ENCODE peak calls at places on chromosome 3, in ten cellular contexts. One of them, this sample, is unnamed.

GRCh38 chr3:190101320-190102117 is 19.2 kb downstream of the P3H2 start:
- DNase-seq in Ammon's horn: no peak
- DNase-seq in ACHN: peak
- DNase-seq in psoas muscle: no peak
- DNase-seq in left cardiac atrium: no peak
- DNase-seq in nephron progenitor cell: no peak
- DNase-seq in stimulated activated CD4-positive, alpha-beta T cell treated with anti-CD3 and anti-CD28 coated beads, Interleukin-1b, Interleukin-23, amount 100 ng/mL, for 1 hour: no peak
- DNase-seq in brain microvascular endothelial cell: peak
- DNase-seq in fibroblast of pulmonary artery: peak
- DNase-seq in T1000: no peak
- DNase-seq in this sample: peak

GRCh38 chr3:25910997-25911396 is 121.1 kb downstream of the OXSM start:
- DNase-seq in Ammon's horn: peak
- DNase-seq in ACHN: peak
- DNase-seq in psoas muscle: no peak
- DNase-seq in left cardiac atrium: no peak
- DNase-seq in nephron progenitor cell: peak
- DNase-seq in stimulated activated CD4-positive, alpha-beta T cell treated with anti-CD3 and anti-CD28 coated beads, Interleukin-1b, Interleukin-23, amount 100 ng/mL, for 1 hour: peak
- DNase-seq in brain microvascular endothelial cell: peak
- DNase-seq in fibroblast of pulmonary artery: peak
- DNase-seq in T1000: no peak
- DNase-seq in this sample: peak

GRCh38 chr3:4061201-4061600 is 242.0 kb upstream of the SETMAR start:
- DNase-seq in Ammon's horn: no peak
- DNase-seq in ACHN: no peak
- DNase-seq in psoas muscle: no peak
- DNase-seq in left cardiac atrium: no peak
- DNase-seq in nephron progenitor cell: no peak
- DNase-seq in stimulated activated CD4-positive, alpha-beta T cell treated with anti-CD3 and anti-CD28 coated beads, Interleukin-1b, Interleukin-23, amount 100 ng/mL, for 1 hour: no peak
- DNase-seq in brain microvascular endothelial cell: no peak
- DNase-seq in fibroblast of pulmonary artery: no peak
- DNase-seq in T1000: no peak
- DNase-seq in this sample: no peak

GRCh38 chr3:73603771-73604171 is 21.0 kb downstream of the PDZRN3 start:
- DNase-seq in Ammon's horn: no peak
- DNase-seq in ACHN: no peak
- DNase-seq in psoas muscle: no peak
- DNase-seq in left cardiac atrium: no peak
- DNase-seq in nephron progenitor cell: no peak
- DNase-seq in stimulated activated CD4-positive, alpha-beta T cell treated with anti-CD3 and anti-CD28 coated beads, Interleukin-1b, Interleukin-23, amount 100 ng/mL, for 1 hour: no peak
- DNase-seq in brain microvascular endothelial cell: no peak
- DNase-seq in fibroblast of pulmonary artery: peak
- DNase-seq in T1000: no peak
- DNase-seq in this sample: no peak

GRCh38 chr3:122123885-122124284 is 59.6 kb upstream of the CASR start:
- DNase-seq in Ammon's horn: no peak
- DNase-seq in ACHN: no peak
- DNase-seq in psoas muscle: no peak
- DNase-seq in left cardiac atrium: no peak
- DNase-seq in nephron progenitor cell: no peak
- DNase-seq in stimulated activated CD4-positive, alpha-beta T cell treated with anti-CD3 and anti-CD28 coated beads, Interleukin-1b, Interleukin-23, amount 100 ng/mL, for 1 hour: no peak
- DNase-seq in brain microvascular endothelial cell: no peak
- DNase-seq in fibroblast of pulmonary artery: no peak
- DNase-seq in T1000: no peak
- DNase-seq in this sample: no peak

GRCh38 chr3:115397433-115397832 is 225.9 kb upstream of the GAP43 start:
- DNase-seq in Ammon's horn: no peak
- DNase-seq in ACHN: no peak
- DNase-seq in psoas muscle: no peak
- DNase-seq in left cardiac atrium: no peak
- DNase-seq in nephron progenitor cell: no peak
- DNase-seq in stimulated activated CD4-positive, alpha-beta T cell treated with anti-CD3 and anti-CD28 coated beads, Interleukin-1b, Interleukin-23, amount 100 ng/mL, for 1 hour: no peak
- DNase-seq in brain microvascular endothelial cell: no peak
- DNase-seq in fibroblast of pulmonary artery: no peak
- DNase-seq in T1000: no peak
- DNase-seq in this sample: no peak

GRCh38 chr3:53842436-53843194 is 3.6 kb downstream of the CHDH start:
- DNase-seq in Ammon's horn: peak
- DNase-seq in ACHN: peak
- DNase-seq in psoas muscle: no peak
- DNase-seq in left cardiac atrium: no peak
- DNase-seq in nephron progenitor cell: no peak
- DNase-seq in stimulated activated CD4-positive, alpha-beta T cell treated with anti-CD3 and anti-CD28 coated beads, Interleukin-1b, Interleukin-23, amount 100 ng/mL, for 1 hour: no peak
- DNase-seq in brain microvascular endothelial cell: peak
- DNase-seq in fibroblast of pulmonary artery: peak
- DNase-seq in T1000: no peak
- DNase-seq in this sample: peak

GRCh38 chr3:120089089-120089488 is 5.2 kb downstream of the GSK3B start:
- DNase-seq in Ammon's horn: no peak
- DNase-seq in ACHN: no peak
- DNase-seq in psoas muscle: no peak
- DNase-seq in left cardiac atrium: no peak
- DNase-seq in nephron progenitor cell: no peak
- DNase-seq in stimulated activated CD4-positive, alpha-beta T cell treated with anti-CD3 and anti-CD28 coated beads, Interleukin-1b, Interleukin-23, amount 100 ng/mL, for 1 hour: no peak
- DNase-seq in brain microvascular endothelial cell: no peak
- DNase-seq in fibroblast of pulmonary artery: no peak
- DNase-seq in T1000: no peak
- DNase-seq in this sample: no peak

GRCh38 chr3:47007482-47008257 is 28.2 kb downstream of the NBEAL2 start:
- DNase-seq in Ammon's horn: no peak
- DNase-seq in ACHN: no peak
- DNase-seq in psoas muscle: peak
- DNase-seq in left cardiac atrium: no peak
- DNase-seq in nephron progenitor cell: no peak
- DNase-seq in stimulated activated CD4-positive, alpha-beta T cell treated with anti-CD3 and anti-CD28 coated beads, Interleukin-1b, Interleukin-23, amount 100 ng/mL, for 1 hour: no peak
- DNase-seq in brain microvascular endothelial cell: no peak
- DNase-seq in fibroblast of pulmonary artery: no peak
- DNase-seq in T1000: no peak
- DNase-seq in this sample: no peak

GRCh38 chr3:147864754-147865354 is 455.7 kb downstream of the ZIC1 start:
- DNase-seq in Ammon's horn: no peak
- DNase-seq in ACHN: no peak
- DNase-seq in psoas muscle: no peak
- DNase-seq in left cardiac atrium: no peak
- DNase-seq in nephron progenitor cell: no peak
- DNase-seq in stimulated activated CD4-positive, alpha-beta T cell treated with anti-CD3 and anti-CD28 coated beads, Interleukin-1b, Interleukin-23, amount 100 ng/mL, for 1 hour: no peak
- DNase-seq in brain microvascular endothelial cell: no peak
- DNase-seq in fibroblast of pulmonary artery: no peak
- DNase-seq in T1000: no peak
- DNase-seq in this sample: no peak

GRCh38 chr3:195182470-195182795 is 88.5 kb downstream of the XXYLT1 start:
- DNase-seq in Ammon's horn: peak
- DNase-seq in ACHN: no peak
- DNase-seq in psoas muscle: no peak
- DNase-seq in left cardiac atrium: no peak
- DNase-seq in nephron progenitor cell: no peak
- DNase-seq in stimulated activated CD4-positive, alpha-beta T cell treated with anti-CD3 and anti-CD28 coated beads, Interleukin-1b, Interleukin-23, amount 100 ng/mL, for 1 hour: no peak
- DNase-seq in brain microvascular endothelial cell: peak
- DNase-seq in fibroblast of pulmonary artery: peak
- DNase-seq in T1000: no peak
- DNase-seq in this sample: peak

GRCh38 chr3:196179380-196180308 is 31.6 kb downstream of the ZDHHC19 start:
- DNase-seq in Ammon's horn: peak
- DNase-seq in ACHN: no peak
- DNase-seq in psoas muscle: peak
- DNase-seq in left cardiac atrium: no peak
- DNase-seq in nephron progenitor cell: no peak
- DNase-seq in stimulated activated CD4-positive, alpha-beta T cell treated with anti-CD3 and anti-CD28 coated beads, Interleukin-1b, Interleukin-23, amount 100 ng/mL, for 1 hour: peak
- DNase-seq in brain microvascular endothelial cell: no peak
- DNase-seq in fibroblast of pulmonary artery: peak
- DNase-seq in T1000: no peak
- DNase-seq in this sample: peak

This sample was measured in midbrain.